ENCODE peak calls at places on chromosome 17, in seven cellular contexts. W is stromal cell of bone marrow; L is stimulated activated CD4-positive, alpha-beta T cell treated with anti-CD3 and anti-CD28 coated beads, Interleukin-1b, Interleukin-23, amount 100 ng/mL, for 1 hour; F is GOT3; B is CD4-positive, alpha-beta memory T cell; J is amygdala; G is thoracic aorta. Y is an unnamed sample.

GRCh38 chr17:37100231-37100630 is 151.5 kb downstream of the AATF start:
- DNase-seq in W (no peak), L (no peak), F (no peak), B (no peak), J (no peak), G (no peak), Y (no peak)

GRCh38 chr17:78532311-78532710 is 44.9 kb downstream of the DNAH17 start:
- DNase-seq in W (no peak), L (no peak), F (no peak), B (no peak), J (no peak), G (no peak), Y (no peak)

GRCh38 chr17:17605747-17606083 is 14.2 kb upstream of the PEMT start:
- DNase-seq in W (no peak), L (no peak), F (no peak), B (no peak), J (no peak), G (no peak), Y (no peak)

GRCh38 chr17:18039535-18040286 is 503 bp downstream of the GID4 start:
- DNase-seq in W (no peak), L (no peak), F (no peak), B (no peak), J (no peak), G (no peak), Y (no peak)

GRCh38 chr17:72977768-72978417 is 114.6 kb downstream of the SLC39A11 start:
- DNase-seq in W (no peak), L (no peak), F (no peak), B (no peak), J (no peak), G (no peak), Y (no peak)

GRCh38 chr17:32503251-32504165 is 16.7 kb downstream of the CDK5R1 start:
- DNase-seq in W (no peak), L (no peak), F (no peak), B (peak), J (no peak), G (no peak), Y (no peak)

GRCh38 chr17:17728550-17729251 is 47.4 kb downstream of the RAI1 start:
- DNase-seq in W (no peak), L (no peak), F (no peak), B (no peak), J (no peak), G (no peak), Y (no peak)

GRCh38 chr17:43398724-43399595 is at the start of gene ARL4D:
- DNase-seq in W (peak), L (peak), F (no peak), B (peak), J (peak), G (peak), Y (peak)

GRCh38 chr17:56593741-56594527 is 435 bp downstream of the NOG start:
- DNase-seq in W (peak), L (no peak), F (no peak), B (peak), J (no peak), G (no peak), Y (peak)

GRCh38 chr17:48457080-48457836 is 27.2 kb upstream of the SKAP1 start:
- DNase-seq in W (peak), L (peak), F (no peak), B (peak), J (peak), G (no peak), Y (no peak)

GRCh38 chr17:42180411-42180921 is 476 bp downstream of the KCNH4 start:
- DNase-seq in W (no peak), L (no peak), F (no peak), B (no peak), J (no peak), G (no peak), Y (no peak)

GRCh38 chr17:61700252-61700651 is 109.2 kb upstream of the NACA2 start:
- DNase-seq in W (no peak), L (no peak), F (no peak), B (no peak), J (no peak), G (no peak), Y (no peak)

Y was measured in occipital lobe.